ENCODE peak calls at places on chromosome 14, in eight cellular contexts. F is hepatocyte, X is NB4, U is astrocyte of the spinal cord, B is foreskin fibroblast, Q is GM12878, Z is neural progenitor cell, W is cardiac muscle cell. Y is an unnamed sample.

GRCh38 chr14:79552778-79553177 is 658.5 kb downstream of the DIO2 start:
- DNase-seq in F (peak), X (no peak), U (no peak), B (no peak), Q (no peak), Z (peak), W (peak), Y (peak)

GRCh38 chr14:75627406-75627805 is 33.3 kb downstream of the ERG28 start:
- DNase-seq in F (no peak), X (no peak), U (no peak), B (no peak), Q (no peak), Z (no peak), W (no peak), Y (no peak)

GRCh38 chr14:51260225-51260624 is 20.2 kb downstream of the TMX1 start:
- DNase-seq in F (no peak), X (no peak), U (no peak), B (no peak), Q (no peak), Z (no peak), W (no peak), Y (no peak)

GRCh38 chr14:75794615-75795038 is 133.6 kb downstream of the TTLL5 start:
- DNase-seq in F (peak), X (no peak), U (peak), B (peak), Q (no peak), Z (no peak), W (peak), Y (peak)

GRCh38 chr14:88225721-88226120 is 97.3 kb downstream of the KCNK10 start:
- DNase-seq in F (no peak), X (no peak), U (no peak), B (no peak), Q (no peak), Z (peak), W (no peak), Y (peak)

GRCh38 chr14:45811155-45811554 is 558.2 kb upstream of the MIS18BP1 start:
- DNase-seq in F (no peak), X (no peak), U (no peak), B (no peak), Q (no peak), Z (peak), W (no peak), Y (peak)

GRCh38 chr14:104350463-104351185 is 212.2 kb downstream of the KIF26A start:
- DNase-seq in F (no peak), X (no peak), U (peak), B (no peak), Q (no peak), Z (no peak), W (no peak), Y (no peak)

GRCh38 chr14:38065101-38065762 is 142.5 kb upstream of the SSTR1 start:
- DNase-seq in F (no peak), X (no peak), U (no peak), B (no peak), Q (no peak), Z (no peak), W (no peak), Y (peak)

GRCh38 chr14:70073924-70074566 is 114.7 kb downstream of the SLC8A3 start:
- DNase-seq in F (peak), X (peak), U (peak), B (peak), Q (no peak), Z (peak), W (peak), Y (peak)

GRCh38 chr14:78254911-78255431 is 84.8 kb downstream of the NRXN3 start:
- DNase-seq in F (no peak), X (peak), U (peak), B (no peak), Q (no peak), Z (no peak), W (no peak), Y (no peak)

GRCh38 chr14:83260751-83261150 is 1727.1 kb upstream of the SEL1L start:
- DNase-seq in F (no peak), X (peak), U (no peak), B (no peak), Q (no peak), Z (no peak), W (no peak), Y (no peak)

GRCh38 chr14:59427653-59428578 is 37.3 kb downstream of the GPR135 start:
- DNase-seq in F (no peak), X (peak), U (no peak), B (peak), Q (no peak), Z (no peak), W (no peak), Y (no peak)

GRCh38 chr14:49586673-49587460 is 687 bp upstream of the RPS29 start:
- DNase-seq in F (peak), X (peak), U (peak), B (peak), Q (peak), Z (peak), W (peak), Y (peak)

GRCh38 chr14:70585221-70585620 is 15.2 kb downstream of the MED6 start:
- DNase-seq in F (no peak), X (peak), U (no peak), B (no peak), Q (no peak), Z (peak), W (no peak), Y (peak)

GRCh38 chr14:90574640-90575131 is 177.9 kb downstream of the CALM1 start:
- DNase-seq in F (no peak), X (no peak), U (no peak), B (no peak), Q (no peak), Z (no peak), W (peak), Y (no peak)

GRCh38 chr14:34363733-34364134 is 98.3 kb downstream of the SPTSSA start:
- DNase-seq in F (no peak), X (peak), U (no peak), B (no peak), Q (no peak), Z (no peak), W (no peak), Y (no peak)

GRCh38 chr14:49303952-49304516 is 282.1 kb downstream of the RPS29 start:
- DNase-seq in F (peak), X (peak), U (peak), B (no peak), Q (no peak), Z (peak), W (peak), Y (peak)

GRCh38 chr14:34070917-34071407 is 120.1 kb upstream of the EGLN3 start:
- DNase-seq in F (no peak), X (no peak), U (no peak), B (no peak), Q (no peak), Z (no peak), W (no peak), Y (no peak)

GRCh38 chr14:33728010-33728498 is 222.8 kb downstream of the EGLN3 start:
- DNase-seq in F (no peak), X (no peak), U (no peak), B (no peak), Q (no peak), Z (no peak), W (no peak), Y (no peak)

GRCh38 chr14:33954016-33954598 is 3.2 kb upstream of the EGLN3 start:
- DNase-seq in F (no peak), X (no peak), U (no peak), B (no peak), Q (no peak), Z (no peak), W (no peak), Y (no peak)

GRCh38 chr14:76426161-76426696 is 50.3 kb downstream of the ESRRB start:
- DNase-seq in F (no peak), X (peak), U (no peak), B (no peak), Q (no peak), Z (no peak), W (no peak), Y (no peak)

DNA sequence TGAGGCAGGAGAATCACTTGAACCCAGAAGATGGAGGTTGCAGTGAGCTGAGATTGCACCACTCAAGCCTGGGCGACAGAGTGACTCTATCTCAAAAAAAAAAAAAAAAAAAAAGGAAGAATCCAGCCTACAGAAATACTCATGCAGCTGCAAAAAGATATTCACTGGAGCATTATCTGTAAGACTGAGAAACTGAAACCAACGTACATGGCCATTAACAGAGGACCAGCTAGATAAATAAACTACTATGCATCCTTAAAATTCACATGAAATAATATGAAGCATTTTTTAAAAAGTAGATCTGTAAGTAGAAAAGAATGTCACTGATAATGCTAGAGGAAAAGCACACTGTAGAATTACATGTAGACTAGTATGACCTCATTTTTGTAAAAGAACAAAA is 3.5 kb downstream of the SLC7A7 start:
- DNase-seq in F (no peak), X (no peak), U (no peak), B (no peak), Q (no peak), Z (no peak), W (no peak), Y (no peak)
- H3K4me3 ChIP-seq in F (no peak), X (no peak), U (no peak), B (no peak), Q (peak), Z (no peak), W (no peak), Y (no peak)

GRCh38 chr14:85475113-85475512 is 54.8 kb upstream of the FLRT2 start:
- DNase-seq in F (no peak), X (no peak), U (no peak), B (no peak), Q (no peak), Z (no peak), W (no peak), Y (no peak)
- H3K4me3 ChIP-seq in F (no peak), X (no peak), U (no peak), B (no peak), Q (no peak), Z (no peak), W (no peak), Y (no peak)

GRCh38 chr14:22570132-22570949 is 18.7 kb downstream of the DAD1 start:
- DNase-seq in F (peak), X (peak), U (peak), B (peak), Q (peak), Z (peak), W (peak), Y (peak)
- H3K4me3 ChIP-seq in F (no peak), X (peak), U (no peak), B (no peak), Q (peak), Z (no peak), W (no peak), Y (no peak)

GRCh38 chr14:99257122-99257672 is 14.8 kb downstream of the BCL11B start:
- DNase-seq in F (no peak), X (no peak), U (no peak), B (no peak), Q (no peak), Z (no peak), W (no peak), Y (no peak)

GRCh38 chr14:99254391-99255009 is 17.5 kb downstream of the BCL11B start:
- DNase-seq in F (no peak), X (no peak), U (no peak), B (no peak), Q (no peak), Z (no peak), W (no peak), Y (no peak)

GRCh38 chr14:99257673-99258221 is 14.2 kb downstream of the BCL11B start:
- DNase-seq in F (no peak), X (no peak), U (no peak), B (no peak), Q (no peak), Z (no peak), W (no peak), Y (no peak)

GRCh38 chr14:99256483-99256874 is 15.5 kb downstream of the BCL11B start:
- DNase-seq in F (no peak), X (no peak), U (no peak), B (no peak), Q (no peak), Z (no peak), W (no peak), Y (no peak)

DNA sequence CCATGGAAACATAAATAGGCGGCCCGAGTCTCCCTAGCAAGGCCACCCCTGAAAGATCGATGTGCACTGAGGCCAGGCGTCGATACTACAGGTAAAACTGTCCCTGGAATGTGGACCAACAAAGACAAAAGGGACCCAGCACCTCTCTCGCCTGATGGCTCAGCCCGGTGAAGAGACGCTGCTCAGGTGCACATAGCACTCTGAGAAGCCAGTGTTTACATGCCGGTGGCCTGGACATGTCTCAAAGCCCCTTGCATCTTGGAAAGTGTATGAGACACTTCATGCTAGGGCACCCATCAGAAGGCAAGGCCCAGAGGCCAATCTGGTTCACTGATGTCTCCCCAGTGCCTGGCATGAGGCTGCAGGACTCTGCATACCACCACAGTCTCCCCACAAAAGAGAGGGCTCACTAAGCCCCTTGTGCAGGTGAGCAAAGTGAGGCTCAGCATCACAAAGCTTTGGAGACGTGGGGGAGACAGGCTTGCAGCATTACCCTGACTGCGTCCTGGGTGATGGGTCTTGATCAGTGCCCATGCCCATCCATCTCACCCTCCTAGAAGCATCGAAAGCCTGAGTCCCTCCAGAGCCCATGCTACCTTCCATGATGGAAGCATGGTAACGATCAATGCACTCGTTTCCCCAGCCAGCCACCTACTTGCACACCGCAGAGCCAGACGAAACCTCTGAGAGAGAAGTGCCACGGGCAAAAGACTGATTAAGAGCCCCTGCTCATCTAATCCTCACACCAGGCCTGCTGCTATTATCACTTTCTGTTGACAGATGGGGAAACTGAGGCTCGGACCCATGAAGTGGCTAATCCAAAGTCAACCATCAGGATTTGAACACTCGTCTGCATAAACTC is 16.1 kb downstream of the BCL11B start:
- DNase-seq in F (no peak), X (no peak), U (no peak), B (no peak), Q (no peak), Z (no peak), W (no peak), Y (peak)
- H3K4me3 ChIP-seq in F (no peak), X (no peak), U (no peak), B (no peak), Q (no peak), Z (no peak), W (no peak), Y (no peak)

GRCh38 chr14:95317817-95318343 is 1.8 kb downstream of the CLMN start:
- DNase-seq in F (no peak), X (no peak), U (no peak), B (no peak), Q (no peak), Z (no peak), W (no peak), Y (no peak)
- H3K4me3 ChIP-seq in F (no peak), X (no peak), U (no peak), B (no peak), Q (no peak), Z (no peak), W (no peak), Y (no peak)

GRCh38 chr14:100828448-100828834 is 2.5 kb downstream of the MEG3 start:
- DNase-seq in F (no peak), X (no peak), U (no peak), B (no peak), Q (no peak), Z (peak), W (no peak), Y (no peak)

GRCh38 chr14:100826371-100827139 is 637 bp downstream of the MEG3 start:
- DNase-seq in F (no peak), X (no peak), U (no peak), B (no peak), Q (no peak), Z (no peak), W (no peak), Y (no peak)

GRCh38 chr14:100825691-100826331 is at the start of gene MEG3:
- DNase-seq in F (no peak), X (no peak), U (peak), B (peak), Q (no peak), Z (no peak), W (no peak), Y (no peak)

GRCh38 chr14:100827751-100828447 is 2.0 kb downstream of the MEG3 start:
- DNase-seq in F (no peak), X (peak), U (peak), B (peak), Q (no peak), Z (no peak), W (no peak), Y (no peak)

GRCh38 chr14:100827140-100827517 is 1.2 kb downstream of the MEG3 start:
- DNase-seq in F (no peak), X (peak), U (no peak), B (no peak), Q (no peak), Z (no peak), W (no peak), Y (no peak)
- H3K4me3 ChIP-seq in F (no peak), X (no peak), U (peak), B (peak), Q (no peak), Z (no peak), W (no peak), Y (no peak)

DNA sequence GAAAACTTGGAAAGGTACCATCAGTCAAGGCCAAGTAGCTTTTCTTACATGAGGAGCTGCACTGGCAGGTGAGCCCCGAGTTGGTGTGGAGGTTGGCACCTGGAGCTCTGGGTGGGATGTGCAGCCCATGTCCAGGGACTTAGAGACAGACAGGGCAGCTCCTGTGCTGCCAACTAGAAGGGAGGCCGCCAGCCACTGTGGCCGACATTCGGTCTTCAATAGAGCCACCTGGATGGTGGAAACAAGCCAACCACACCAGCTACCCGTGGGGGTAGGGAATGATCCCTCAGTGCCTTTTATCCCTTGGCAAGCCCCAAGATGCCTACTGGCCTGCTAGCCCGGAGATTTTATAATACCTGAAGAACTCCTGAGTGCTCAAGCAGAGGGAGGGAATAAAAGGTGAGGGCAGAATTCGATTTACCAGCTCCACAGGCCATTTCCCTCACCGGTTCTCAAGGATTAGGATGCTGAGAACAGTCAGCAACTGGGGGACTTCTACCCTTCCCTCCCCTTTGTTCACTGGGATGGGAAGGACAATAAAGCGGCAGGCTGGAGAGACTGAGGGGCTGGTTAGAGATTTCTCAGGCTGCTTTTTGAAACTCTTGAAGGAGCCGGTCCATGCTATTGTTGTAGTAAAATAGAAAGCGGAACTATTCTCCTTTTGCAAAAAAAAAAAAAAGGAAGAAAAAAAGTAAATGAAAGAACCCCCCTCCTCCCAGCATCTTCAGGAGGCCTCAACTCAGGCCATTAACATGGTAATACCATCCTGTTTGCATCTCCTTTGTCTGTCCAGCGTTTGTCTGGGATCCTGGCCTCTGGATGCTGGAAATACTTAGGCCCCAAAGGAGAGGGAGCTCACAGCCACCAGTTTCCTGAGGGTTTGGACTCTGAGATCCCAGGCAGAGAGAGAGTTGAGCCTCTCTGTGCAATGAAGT is 321.6 kb downstream of the ZFP36L1 start:
- DNase-seq in F (no peak), X (no peak), U (no peak), B (no peak), Q (peak), Z (peak), W (no peak), Y (peak)
- H3K4me3 ChIP-seq in F (no peak), X (no peak), U (no peak), B (no peak), Q (no peak), Z (no peak), W (no peak), Y (no peak)

GRCh38 chr14:21523203-21523602 is 2.9 kb downstream of the SALL2 start:
- DNase-seq in F (no peak), X (no peak), U (no peak), B (no peak), Q (no peak), Z (no peak), W (no peak), Y (no peak)

GRCh38 chr14:21514341-21514740 is 3.2 kb upstream of the METTL3 start:
- DNase-seq in F (no peak), X (no peak), U (no peak), B (no peak), Q (no peak), Z (no peak), W (no peak), Y (no peak)

GRCh38 chr14:21521526-21521925 is 4.6 kb downstream of the SALL2 start:
- DNase-seq in F (no peak), X (no peak), U (no peak), B (peak), Q (no peak), Z (no peak), W (no peak), Y (no peak)

GRCh38 chr14:21520718-21521117 is 5.4 kb downstream of the SALL2 start:
- DNase-seq in F (no peak), X (no peak), U (no peak), B (no peak), Q (no peak), Z (no peak), W (no peak), Y (no peak)

DNA sequence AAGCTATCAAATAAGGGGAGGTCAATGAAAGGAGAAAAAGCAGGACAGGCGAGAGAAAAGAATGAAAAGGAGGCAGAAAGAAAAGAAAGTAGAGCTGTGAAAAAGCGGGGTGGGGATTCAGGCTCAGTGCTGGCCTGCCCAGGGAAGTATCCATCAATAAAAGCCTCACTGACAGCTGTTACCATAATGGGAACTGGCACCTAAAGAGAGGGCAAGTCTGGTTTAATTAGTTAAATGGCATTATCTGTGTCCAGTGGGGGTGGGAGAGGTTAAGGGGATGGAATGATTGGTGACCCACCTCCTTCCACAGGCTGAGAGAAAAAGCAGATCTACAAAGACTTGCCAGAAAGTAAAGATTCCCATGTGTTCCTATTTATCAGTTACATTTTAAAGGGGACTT is 7.4 kb downstream of the SALL2 start:
- DNase-seq in F (no peak), X (no peak), U (no peak), B (no peak), Q (no peak), Z (peak), W (no peak), Y (no peak)
- H3K4me3 ChIP-seq in F (no peak), X (no peak), U (no peak), B (no peak), Q (no peak), Z (peak), W (no peak), Y (no peak)